ENCODE peak calls at places on chromosomes 4 and X, in seven cellular contexts. E, X, T, P, R, L and N are unnamed samples.

GRCh38 chrX:370963-371745 is 15.6 kb downstream of the PPP2R3B start:
- DNase-seq in P (no peak), R (no peak), X (no peak), E (no peak), L (no peak), T (no peak), N (no peak)

GRCh38 chrX:69163936-69164741 is 1.1 kb downstream of the PJA1 start:
- DNase-seq in L (no peak), E (peak; percentile 13), P (no peak), R (no peak), X (no peak), T (no peak), N (peak; percentile 35)

GRCh38 chr4:87243426-87244053 is 23.1 kb upstream of the KLHL8 start:
- DNase-seq in R (no peak), T (no peak), X (no peak), L (no peak), P (no peak), E (no peak), N (no peak)

GRCh38 chr4:185534850-185535761 is at the start of gene PDLIM3:
- DNase-seq in L (peak; percentile 60), T (no peak), E (peak; percentile 67), P (peak; percentile 73), R (peak; percentile 38), X (peak; percentile 87), N (peak; percentile 55)

GRCh38 chr4:71126719-71127118 is 133.3 kb downstream of the DCK start:
- DNase-seq in X (no peak), P (peak; percentile 17), E (peak; percentile 89), T (no peak), L (no peak), R (peak; percentile 85), N (no peak)

GRCh38 chr4:123520376-123520775 is 123.8 kb downstream of the SPRY1 start:
- DNase-seq in R (no peak), T (no peak), X (no peak), P (no peak), L (no peak), E (no peak), N (no peak)

GRCh38 chr4:184345573-184345922 is 127.9 kb upstream of the ENPP6 start:
- DNase-seq in E (no peak), X (peak; percentile 25), L (peak; percentile 63), P (no peak), R (no peak), T (peak; percentile 44), N (peak; percentile 23)

GRCh38 chr4:154559141-154559841 is 3.5 kb upstream of the FGB start:
- DNase-seq in E (peak; percentile 84), X (peak; percentile 49), P (peak; percentile 73), T (no peak), L (no peak), R (peak; percentile 30), N (no peak)

GRCh38 chr4:97317691-97318090 is 825.6 kb downstream of the STPG2 start:
- DNase-seq in E (no peak), R (no peak), L (no peak), X (no peak), T (no peak), P (no peak), N (no peak)

GRCh38 chr4:2076908-2077534 is 17.9 kb downstream of the NAT8L start:
- DNase-seq in E (no peak), L (no peak), P (no peak), R (no peak), X (no peak), T (no peak), N (peak; percentile 14)

GRCh38 chrX:46687619-46688018 is 71.3 kb downstream of the SLC9A7 start:
- DNase-seq in R (no peak), X (no peak), L (no peak), E (peak; percentile 56), T (no peak), P (no peak), N (no peak)

GRCh38 chr4:162456106-162456505 is 292.3 kb upstream of the FSTL5 start:
- DNase-seq in E (no peak), T (no peak), P (no peak), R (no peak), L (no peak), X (no peak), N (no peak)

GRCh38 chr4:3313556-3314228 is 20.9 kb downstream of the RGS12 start:
- DNase-seq in L (peak; percentile 29), R (no peak), P (no peak), E (no peak), T (no peak), X (no peak), N (no peak)

GRCh38 chr4:151991884-151992166 is 231.0 kb upstream of the GATB start:
- DNase-seq in E (no peak), T (no peak), R (no peak), L (no peak), X (no peak), P (no peak), N (no peak)

GRCh38 chr4:24328300-24328699 is 256.1 kb downstream of the DHX15 start:
- DNase-seq in T (no peak), E (no peak), R (no peak), P (no peak), L (no peak), X (no peak), N (no peak)

GRCh38 chr4:60992037-60992436 is 208.1 kb upstream of the ADGRL3 start:
- DNase-seq in R (no peak), L (no peak), T (no peak), P (no peak), E (peak; percentile 50), X (no peak), N (no peak)

GRCh38 chrX:102832661-102833060 is 104.4 kb upstream of the RAB40AL start:
- DNase-seq in T (no peak), L (no peak), E (peak; percentile 75), R (peak; percentile 68), P (peak; percentile 1), X (no peak), N (no peak)

GRCh38 chrX:147917700-147918694 is 6.3 kb downstream of the FMR1 start:
- DNase-seq in L (no peak), E (peak; percentile 46), X (no peak), P (no peak), T (no peak), R (no peak), N (no peak)

GRCh38 chr4:25424539-25425228 is 47.6 kb downstream of the ANAPC4 start:
- DNase-seq in R (no peak), X (no peak), T (no peak), P (no peak), L (no peak), E (no peak), N (no peak)

GRCh38 chr4:10173754-10174749 is 57.5 kb upstream of the WDR1 start:
- DNase-seq in E (no peak), T (no peak), L (peak; percentile 55), X (peak; percentile 87), R (peak; percentile 98), P (peak; percentile 70), N (no peak)

GRCh38 chrX:74118503-74118902 is 185.5 kb upstream of the ZCCHC13 start:
- DNase-seq in X (no peak), L (no peak), E (no peak), T (no peak), P (peak; percentile 1), R (peak; percentile 87), N (no peak)

GRCh38 chr4:146132445-146132844 is 43.1 kb upstream of the LSM6 start:
- DNase-seq in P (no peak), T (no peak), E (peak; percentile 33), L (no peak), R (no peak), X (no peak), N (no peak)

GRCh38 chr4:89121711-89122387 is 10.5 kb downstream of the TIGD2 start:
- DNase-seq in R (peak; percentile 46), X (no peak), L (no peak), E (no peak), T (no peak), P (peak; percentile 80), N (no peak)

GRCh38 chr4:10737335-10737734 is 52.8 kb upstream of the CLNK start:
- DNase-seq in E (no peak), P (no peak), L (no peak), R (peak; percentile 61), X (no peak), T (no peak), N (no peak)

GRCh38 chr4:6464842-6465588 is 7.4 kb downstream of the PPP2R2C start:
- DNase-seq in P (no peak), R (no peak), E (no peak), L (no peak), T (peak; percentile 9), X (no peak), N (peak; percentile 20)

GRCh38 chrX:45843518-45843917 is 642.8 kb upstream of the DIPK2B start:
- DNase-seq in R (no peak), P (no peak), E (no peak), T (no peak), X (peak; percentile 1), L (no peak), N (no peak)

GRCh38 chrX:40171513-40172168 is 73.9 kb upstream of the BCOR start:
- DNase-seq in T (no peak), P (no peak), X (peak; percentile 63), L (no peak), R (no peak), E (peak; percentile 53), N (peak; percentile 41)
- H3K4me3 ChIP-seq in T (peak overlapping the region; percentile 9), P (peak overlapping the region; percentile 45), X (peak overlapping the region; percentile 26), L (peak overlapping the region; percentile 42), R (no peak overlapping the region), E (peak overlapping the region; percentile 41), N (peak overlapping the region; percentile 19)

GRCh38 chrX:19840899-19841648 is 46.3 kb downstream of the SH3KBP1 start:
- DNase-seq in L (no peak), E (no peak), R (peak; percentile 58), P (peak; percentile 63), T (no peak), X (no peak), N (no peak)
- H3K4me3 ChIP-seq in L (no peak overlapping the region), E (no peak overlapping the region), R (no peak overlapping the region), P (no peak overlapping the region), T (no peak overlapping the region), X (no peak overlapping the region), N (no peak overlapping the region)

GRCh38 chr4:40265910-40266274 is 69.1 kb downstream of the RHOH start:
- DNase-seq in X (no peak), P (no peak), T (no peak), E (no peak), R (no peak), L (no peak), N (no peak)
- H3K4me3 ChIP-seq in X (no peak overlapping the region), P (no peak overlapping the region), T (no peak overlapping the region), E (no peak overlapping the region), R (no peak overlapping the region), L (no peak overlapping the region), N (no peak overlapping the region)

GRCh38 chr4:153258750-153259149 is 54.5 kb downstream of the TRIM2 start:
- DNase-seq in X (no peak), L (no peak), P (no peak), R (no peak), E (no peak), T (no peak), N (no peak)

GRCh38 chr4:153260152-153260551 is 55.9 kb downstream of the TRIM2 start:
- DNase-seq in L (no peak), T (no peak), R (no peak), X (no peak), P (no peak), E (no peak), N (no peak)

GRCh38 chr4:153257966-153258365 is 53.7 kb downstream of the TRIM2 start:
- DNase-seq in E (no peak), T (no peak), P (peak; percentile 9), L (no peak), X (no peak), R (no peak), N (no peak)

GRCh38 chr4:153260553-153261306 is 56.5 kb downstream of the TRIM2 start:
- DNase-seq in E (peak; percentile 52), P (no peak), R (no peak), T (no peak), X (no peak), L (no peak), N (no peak)

GRCh38 chr4:153259679-153260078 is 55.4 kb downstream of the TRIM2 start:
- DNase-seq in R (no peak), X (no peak), P (no peak), E (no peak), T (no peak), L (no peak), N (no peak)
- H3K4me3 ChIP-seq in R (no peak overlapping the region), X (no peak overlapping the region), P (no peak overlapping the region), E (no peak overlapping the region), T (no peak overlapping the region), L (no peak overlapping the region), N (no peak overlapping the region)